ENCODE peak calls at places on chromosomes 11 and 22, in eight cellular contexts. U is BE2C, D is GM23248, M is esophagus muscularis mucosa, X is heart left ventricle, A is A673, I is IMR-90, R is upper lobe of right lung. N is an unnamed sample. For H3K4me1, the result is how much of the 10 kb centered on the place peaks cover.

GRCh38 chr11:67497656-67498291 is 7.4 kb downstream of the PITPNM1 start:
- DNase-seq in U (no peak), D (no peak), M (no peak), X (no peak), A (no peak), I (no peak), R (no peak), N (no peak)

GRCh38 chr22:36009085-36009484 is 19.5 kb downstream of the RBFOX2 start:
- DNase-seq in U (no peak), D (peak), M (no peak), X (no peak), A (no peak), I (peak), R (no peak), N (no peak)

GRCh38 chr11:19441752-19442553 is 201.2 kb upstream of the E2F8 start:
- DNase-seq in U (peak), D (peak), M (no peak), X (no peak), A (no peak), I (peak), R (no peak), N (peak)

GRCh38 chr11:2540521-2541320 is 95.9 kb downstream of the KCNQ1 start:
- DNase-seq in U (peak), D (no peak), M (no peak), X (peak), A (no peak), I (no peak), R (peak), N (peak)

GRCh38 chr22:22600862-22601261 is 41.8 kb upstream of the PRAME start:
- DNase-seq in U (no peak), D (no peak), M (peak), X (no peak), A (no peak), I (no peak), R (no peak), N (no peak)

GRCh38 chr22:41947181-41948080 is 479 bp upstream of the CENPM start:
- DNase-seq in U (no peak), D (no peak), M (no peak), X (no peak), A (no peak), I (no peak), R (no peak), N (no peak)

GRCh38 chr11:118241191-118242098 is 10.7 kb downstream of the MPZL3 start:
- DNase-seq in U (no peak), D (peak), M (no peak), X (no peak), A (no peak), I (no peak), R (no peak), N (peak)

GRCh38 chr11:8015753-8016239 is 28.7 kb downstream of the EIF3F start:
- DNase-seq in U (no peak), D (peak), M (peak), X (no peak), A (no peak), I (peak), R (peak), N (no peak)

GRCh38 chr11:45500457-45500856 is 165.0 kb downstream of the CHST1 start:
- DNase-seq in U (no peak), D (no peak), M (no peak), X (no peak), A (no peak), I (no peak), R (no peak), N (no peak)

GRCh38 chr11:111285205-111286079 is 12.9 kb upstream of the POU2AF3 start:
- DNase-seq in U (no peak), D (no peak), M (no peak), X (no peak), A (no peak), I (no peak), R (no peak), N (no peak)

GRCh38 chr11:2791139-2791520 is 91.3 kb upstream of the KCNQ1OT1 start:
- DNase-seq in U (no peak), D (no peak), M (no peak), X (peak), A (no peak), I (no peak), R (peak), N (no peak)

GRCh38 chr11:117716652-117717440 is 80.2 kb downstream of the DSCAML1 start:
- DNase-seq in U (no peak), D (no peak), M (no peak), X (no peak), A (no peak), I (no peak), R (peak), N (no peak)

GRCh38 chr22:38449776-38450175 is 5.2 kb downstream of the KCNJ4 start:
- DNase-seq in U (no peak), D (peak), M (no peak), X (peak), A (no peak), I (no peak), R (no peak), N (no peak)

GRCh38 chr22:16959345-16959930 is 48.6 kb downstream of the GAB4 start:
- DNase-seq in U (no peak), D (no peak), M (peak), X (no peak), A (no peak), I (no peak), R (no peak), N (no peak)

GRCh38 chr22:43884600-43885318 is 7.1 kb downstream of the PNPLA5 start:
- DNase-seq in U (peak), D (peak), M (no peak), X (peak), A (peak), I (peak), R (peak), N (peak)

GRCh38 chr11:68020575-68020974 is 9.9 kb upstream of the NDUFS8 start:
- DNase-seq in U (peak), D (peak), M (no peak), X (no peak), A (no peak), I (peak), R (no peak), N (peak)

GRCh38 chr11:46002146-46002545 is 79.7 kb downstream of the LARGE2 start:
- DNase-seq in U (no peak), D (no peak), M (no peak), X (no peak), A (no peak), I (no peak), R (no peak), N (no peak)

GRCh38 chr22:20438066-20438677 is 547 bp upstream of the SCARF2 start:
- DNase-seq in U (no peak), D (peak), M (no peak), X (peak), A (no peak), I (peak), R (peak), N (no peak)

GRCh38 chr11:78504708-78505107 is 70.0 kb downstream of the NARS2 start:
- DNase-seq in U (no peak), D (no peak), M (no peak), X (no peak), A (no peak), I (no peak), R (no peak), N (no peak)

GRCh38 chr11:102757823-102758549 is 22.4 kb downstream of the MMP10 start:
- DNase-seq in U (no peak), D (peak), M (no peak), X (no peak), A (no peak), I (peak), R (no peak), N (no peak)

GRCh38 chr11:79152511-79152910 is 288.3 kb downstream of the TENM4 start:
- DNase-seq in U (no peak), D (no peak), M (no peak), X (no peak), A (no peak), I (no peak), R (no peak), N (no peak)

GRCh38 chr22:39478461-39478860 is 21.6 kb downstream of the MGAT3 start:
- DNase-seq in U (no peak), D (peak), M (no peak), X (no peak), A (no peak), I (peak), R (no peak), N (peak)

GRCh38 chr11:18235935-18236334 is 667 bp downstream of the SAA4 start:
- DNase-seq in U (no peak), D (no peak), M (no peak), X (no peak), A (no peak), I (no peak), R (no peak), N (no peak)

GRCh38 chr11:77267910-77268309 is 33.6 kb downstream of the GDPD4 start:
- DNase-seq in U (no peak), D (peak), M (no peak), X (no peak), A (no peak), I (peak), R (no peak), N (no peak)

GRCh38 chr11:119991669-119992068 is 146.2 kb downstream of the TRIM29 start:
- DNase-seq in U (peak), D (no peak), M (no peak), X (no peak), A (no peak), I (no peak), R (peak), N (no peak)

GRCh38 chr11:92932023-92932422 is 37.4 kb upstream of the MTNR1B start:
- DNase-seq in U (no peak), D (peak), M (no peak), X (no peak), A (peak), I (peak), R (no peak), N (no peak)

GRCh38 chr22:33932997-33933396 is 12.7 kb upstream of the LARGE1 start:
- DNase-seq in U (no peak), D (peak), M (no peak), X (no peak), A (no peak), I (no peak), R (no peak), N (no peak)

GRCh38 chr11:45752136-45752535 is 52.8 kb upstream of the SLC35C1 start:
- DNase-seq in U (no peak), D (no peak), M (no peak), X (no peak), A (no peak), I (no peak), R (no peak), N (no peak)

GRCh38 chr11:61891331-61892084 is at the start of gene FADS3:
- DNase-seq in U (peak), D (peak), M (peak), X (peak), A (peak), I (peak), R (peak), N (peak)

GRCh38 chr11:68314886-68315580 is 2.6 kb downstream of the LRP5 start:
- DNase-seq in U (no peak), D (no peak), M (no peak), X (no peak), A (no peak), I (peak), R (no peak), N (peak)

GRCh38 chr22:40633036-40633435 is 3.5 kb downstream of the MRTFA start:
- DNase-seq in U (no peak), D (no peak), M (no peak), X (no peak), A (no peak), I (no peak), R (no peak), N (no peak)
- H3K4me1 ChIP-seq in U (under half), D (under half), M (half or more), X (half or more), A (under half), I (under half), R (under half), N (under half)

GRCh38 chr11:10666556-10666955 is 27.0 kb downstream of the IRAG1 start:
- DNase-seq in U (no peak), D (peak), M (no peak), X (no peak), A (no peak), I (peak), R (no peak), N (no peak)

GRCh38 chr11:10664005-10664404 is 29.6 kb downstream of the IRAG1 start:
- DNase-seq in U (no peak), D (no peak), M (no peak), X (peak), A (peak), I (no peak), R (no peak), N (no peak)

GRCh38 chr11:10663365-10663764 is 30.2 kb downstream of the IRAG1 start:
- DNase-seq in U (no peak), D (no peak), M (no peak), X (no peak), A (no peak), I (no peak), R (no peak), N (no peak)

GRCh38 chr11:10666976-10667892 is 26.3 kb downstream of the IRAG1 start:
- DNase-seq in U (no peak), D (peak), M (no peak), X (no peak), A (no peak), I (peak), R (no peak), N (no peak)

DNA sequence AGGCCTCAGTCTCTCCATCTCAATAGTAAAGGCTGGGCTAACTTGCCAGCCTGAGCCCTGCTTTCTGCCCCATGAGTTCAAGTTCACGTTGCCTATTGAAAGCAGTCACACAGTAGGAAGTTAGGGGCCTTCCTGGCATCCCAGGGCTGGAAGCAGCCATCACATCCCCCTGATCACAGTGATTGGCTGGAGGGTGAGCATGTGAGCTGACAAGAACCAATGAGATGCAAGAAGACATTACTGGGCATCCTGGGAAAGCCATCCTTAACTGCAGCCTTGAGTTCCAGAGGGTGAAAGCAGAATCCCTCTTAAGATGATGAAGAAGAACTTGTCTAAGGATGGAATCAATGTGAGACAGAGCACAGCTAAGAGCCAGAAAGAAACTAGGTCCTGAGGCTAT is 29.0 kb downstream of the IRAG1 start:
- DNase-seq in U (no peak), D (no peak), M (no peak), X (no peak), A (no peak), I (no peak), R (no peak), N (no peak)
- H3K4me1 ChIP-seq in U (under half), D (under half), M (half or more), X (under half), A (under half), I (under half), R (under half), N (half or more)

GRCh38 chr11:69635210-69635609 is 5.7 kb upstream of the CCND1 start:
- DNase-seq in U (no peak), D (no peak), M (no peak), X (no peak), A (no peak), I (no peak), R (no peak), N (no peak)
- H3K4me1 ChIP-seq in U (under half), D (under half), M (under half), X (half or more), A (under half), I (under half), R (under half), N (under half)

GRCh38 chr22:28904211-28904808 is 20.9 kb downstream of the ZNRF3 start:
- DNase-seq in U (no peak), D (peak), M (no peak), X (no peak), A (peak), I (peak), R (no peak), N (no peak)
- H3K4me1 ChIP-seq in U (under half), D (under half), M (half or more), X (under half), A (under half), I (under half), R (under half), N (half or more)

GRCh38 chr11:66324626-66325025 is 7.8 kb upstream of the CD248 start:
- DNase-seq in U (no peak), D (peak), M (no peak), X (no peak), A (no peak), I (no peak), R (no peak), N (no peak)

GRCh38 chr11:66322732-66323427 is 6.0 kb upstream of the CD248 start:
- DNase-seq in U (no peak), D (peak), M (no peak), X (peak), A (no peak), I (no peak), R (no peak), N (peak)

GRCh38 chr11:66323684-66324083 is 6.8 kb upstream of the CD248 start:
- DNase-seq in U (no peak), D (no peak), M (no peak), X (no peak), A (no peak), I (no peak), R (no peak), N (no peak)

GRCh38 chr11:66318576-66318970 is 1.7 kb upstream of the CD248 start:
- DNase-seq in U (no peak), D (peak), M (no peak), X (no peak), A (no peak), I (no peak), R (no peak), N (no peak)

GRCh38 chr11:66321606-66322005 is 4.8 kb upstream of the CD248 start:
- DNase-seq in U (no peak), D (peak), M (no peak), X (no peak), A (no peak), I (no peak), R (no peak), N (no peak)
- H3K4me1 ChIP-seq in U (under half), D (half or more), M (half or more), X (under half), A (under half), I (under half), R (under half), N (under half)

N was measured in Caco-2.